ENCODE peak calls at places on chromosomes 4 and X, in four cellular contexts. Z is GM20000, T is left ventricle myocardium inferior, K is SK-N-SH. L is an unnamed sample.
A peak's percentile ranks its signal among the peaks of the same experiment; 100 is the strongest.

GRCh38 chr4:155675709-155676429 is 9.2 kb downstream of the GUCY1A1 start:
- DNase-seq in Z (peak; percentile 41), K (no peak), T (no peak), L (no peak)

GRCh38 chr4:139890810-139891209 is 225.2 kb downstream of the MGST2 start:
- DNase-seq in Z (no peak), T (no peak), K (no peak), L (no peak)

GRCh38 chr4:59597536-59598232 is 1602.4 kb upstream of the ADGRL3 start:
- DNase-seq in K (no peak), Z (no peak), T (no peak), L (no peak)

GRCh38 chr4:156976147-156976546 is 4.5 kb upstream of the PDGFC start:
- DNase-seq in K (no peak), Z (no peak), T (no peak), L (no peak)

GRCh38 chr4:121794505-121795192 is 6.5 kb upstream of the EXOSC9 start:
- DNase-seq in K (no peak), Z (no peak), T (no peak), L (no peak)

GRCh38 chr4:163528618-163529017 is 34.1 kb downstream of the TMA16 start:
- DNase-seq in K (no peak), T (no peak), Z (no peak), L (no peak)

GRCh38 chr4:5780831-5781480 is 70.0 kb downstream of the EVC start:
- DNase-seq in T (no peak), Z (no peak), K (no peak), L (peak; percentile 39)

GRCh38 chr4:151484396-151485102 is 75.6 kb downstream of the FHIP1A start:
- DNase-seq in Z (no peak), T (no peak), K (no peak), L (no peak)

GRCh38 chrX:40170830-40171512 is 73.2 kb upstream of the BCOR start:
- DNase-seq in K (no peak), Z (no peak), T (no peak), L (no peak)

GRCh38 chr4:171774642-171775041 is 38.6 kb upstream of the GALNTL6 start:
- DNase-seq in T (no peak), K (no peak), Z (no peak), L (no peak)

GRCh38 chr4:99436976-99437655 is 2.0 kb upstream of the ADH7 start:
- DNase-seq in K (no peak), Z (no peak), T (no peak), L (no peak)

GRCh38 chr4:58560736-58561135 is 1450.6 kb upstream of the IGFBP7 start:
- DNase-seq in Z (no peak), T (no peak), K (no peak), L (no peak)

GRCh38 chr4:1547863-1548637 is 136.1 kb downstream of the FAM53A start:
- DNase-seq in T (peak; percentile 62), K (no peak), Z (no peak), L (no peak)

GRCh38 chr4:81199831-81200230 is 15.2 kb downstream of the PRKG2 start:
- DNase-seq in T (no peak), K (no peak), Z (no peak), L (no peak)

GRCh38 chr4:17478073-17478472 is 33.8 kb downstream of the QDPR start:
- DNase-seq in Z (no peak), T (no peak), K (no peak), L (no peak)

GRCh38 chr4:21882050-21882839 is 66.3 kb downstream of the KCNIP4 start:
- DNase-seq in Z (no peak), K (no peak), T (no peak), L (no peak)

GRCh38 chr4:118224239-118224829 is 128.5 kb downstream of the PRSS12 start:
- DNase-seq in Z (peak; percentile 15), T (no peak), K (peak; percentile 30), L (no peak)

GRCh38 chr4:21801661-21802355 is 146.8 kb downstream of the KCNIP4 start:
- DNase-seq in Z (no peak), K (no peak), T (no peak), L (no peak)

GRCh38 chr4:1365271-1366178 is 18.5 kb downstream of the UVSSA start:
- DNase-seq in Z (no peak), T (peak; percentile 8), K (no peak), L (no peak)

GRCh38 chr4:135838889-135839288 is 1637.3 kb upstream of the PABPC4L start:
- DNase-seq in Z (no peak), T (no peak), K (no peak), L (no peak)

GRCh38 chrX:81229208-81229607 is 27.3 kb downstream of the SH3BGRL start:
- DNase-seq in K (no peak), Z (no peak), T (no peak), L (no peak)

DNA sequence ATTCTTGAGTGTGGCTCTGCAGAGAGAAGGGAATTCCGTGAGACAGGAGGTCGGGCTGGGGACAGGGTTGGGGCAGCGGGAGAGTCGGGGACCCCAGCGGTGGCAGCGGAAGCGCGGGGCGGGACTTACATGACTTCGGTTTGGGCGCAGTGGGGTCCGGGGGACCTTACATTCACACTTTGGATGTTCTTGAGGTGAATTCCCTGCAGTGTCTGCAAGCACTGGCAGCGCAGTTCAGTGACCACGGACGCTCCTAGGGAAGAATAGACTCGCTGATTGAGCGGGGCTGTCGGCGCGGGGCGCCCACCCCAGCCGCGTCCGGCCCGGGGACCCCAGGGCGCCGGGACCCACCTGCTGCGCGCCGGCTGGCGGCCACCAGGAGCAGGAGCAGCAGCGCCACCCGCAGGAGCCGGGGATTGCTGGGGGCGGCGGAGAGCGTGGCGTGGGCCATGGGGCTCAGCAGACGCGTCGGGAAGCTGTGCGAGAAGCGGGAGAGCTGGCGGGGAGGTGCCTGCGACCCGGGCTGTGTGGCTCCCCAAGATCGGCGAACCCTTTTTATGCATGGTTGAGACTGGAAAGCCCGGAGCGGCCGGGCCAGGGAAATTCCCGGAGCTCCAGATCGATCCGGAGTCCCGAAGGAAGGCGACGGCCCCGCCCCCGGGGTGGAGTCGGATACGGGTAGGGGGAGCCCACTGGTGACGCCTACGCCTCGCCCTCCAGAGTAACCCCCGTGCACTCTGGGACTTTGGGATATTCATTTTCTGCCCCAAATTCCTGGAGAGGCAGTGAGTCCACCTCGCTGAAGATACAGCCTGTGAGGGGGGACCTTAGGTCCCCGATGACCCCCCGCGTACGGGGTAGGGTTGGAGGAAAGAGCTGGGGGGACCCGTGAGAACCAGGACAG is at the start of gene CXCL3:
- DNase-seq in K (peak; percentile 36), Z (peak; percentile 44), T (peak; percentile 78), L (peak; percentile 79)
- TF ChIP-seq CTCF in K (peak; percentile 55), Z (no peak), T (peak; percentile 60), L (peak; percentile 65)

DNA sequence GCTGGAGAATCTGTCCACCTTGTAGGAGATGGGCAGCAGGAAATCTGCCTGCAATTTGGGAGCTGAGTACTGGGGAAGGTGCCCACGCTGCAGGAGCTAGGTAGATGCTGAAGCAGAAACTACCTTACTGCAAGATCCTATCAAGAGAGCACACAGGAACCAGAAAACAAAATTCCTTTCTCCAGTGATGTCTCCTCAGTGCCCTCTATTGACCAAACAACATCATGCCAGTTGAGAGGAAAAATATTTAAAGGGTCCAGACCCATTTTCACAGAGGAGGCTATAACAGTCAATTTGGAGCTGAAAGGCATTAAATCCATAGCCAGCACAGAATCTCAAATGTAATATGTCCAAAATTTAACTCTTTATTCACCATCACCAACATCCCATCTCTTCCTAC is 406.8 kb downstream of the SLITRK2 start:
- DNase-seq in T (no peak), Z (no peak), K (no peak), L (no peak)
- TF ChIP-seq CTCF in T (no peak), Z (no peak), K (peak; percentile 31), L (peak; percentile 61)

GRCh38 chrX:31420302-31420701 is 348.5 kb upstream of the FTHL17 start:
- DNase-seq in Z (peak; percentile 2), T (no peak), K (no peak), L (no peak)

GRCh38 chrX:31420711-31421151 is 348.9 kb upstream of the FTHL17 start:
- DNase-seq in Z (peak; percentile 0), K (no peak), T (no peak), L (no peak)

GRCh38 chrX:31421441-31421840 is 349.6 kb upstream of the FTHL17 start:
- DNase-seq in K (no peak), T (no peak), Z (no peak), L (no peak)

DNA sequence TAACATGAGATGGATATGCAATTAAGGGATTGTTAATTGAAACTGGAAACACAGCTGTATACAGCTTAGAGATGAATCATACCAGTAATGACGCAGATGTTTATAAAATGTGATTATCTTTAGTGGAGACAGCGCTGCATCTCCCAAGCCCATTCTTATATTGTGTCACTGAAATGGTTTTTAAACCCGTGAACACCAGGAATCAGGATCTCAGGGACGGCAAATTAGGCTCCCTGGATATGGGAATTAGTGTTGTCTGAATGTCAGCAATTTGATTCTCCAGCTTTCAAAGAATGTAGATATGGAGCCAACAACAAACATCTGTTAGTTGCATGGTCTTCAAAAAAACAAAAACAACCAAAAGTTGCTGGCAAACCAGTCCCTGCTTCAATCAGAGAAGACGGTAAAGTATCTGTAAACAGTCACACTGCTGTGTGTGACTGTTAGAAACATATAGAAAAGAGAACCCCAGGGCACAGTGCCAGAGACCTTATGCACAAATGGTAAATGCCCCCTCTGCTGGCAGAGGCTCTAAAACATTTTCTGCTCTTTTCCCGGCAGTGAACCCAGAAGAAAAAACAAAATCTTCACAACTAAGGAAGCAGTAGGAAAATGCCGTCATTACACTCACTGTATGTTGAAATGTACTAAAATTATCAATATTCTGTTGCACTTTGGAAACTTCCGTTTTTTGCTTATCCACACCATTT is 351.9 kb upstream of the FTHL17 start:
- DNase-seq in T (peak; percentile 17), K (peak; percentile 43), Z (no peak), L (no peak)
- TF ChIP-seq CTCF in T (peak; percentile 45), K (peak; percentile 64), Z (no peak), L (peak; percentile 65)

GRCh38 chr4:109658871-109659410 is 44.3 kb downstream of the CASP6 start:
- DNase-seq in T (no peak), K (no peak), Z (no peak), L (no peak)
- TF ChIP-seq CTCF in T (peak; percentile 39), K (peak; percentile 24), Z (no peak), L (no peak)